ENCODE peak calls at places on chromosomes 4 and X, in ten cellular contexts. K is RPMI7951; V is ELR; O is SJSA1; T is Calu3; U is COR-L47; F is central memory CD4-positive, alpha-beta T cell; R is activated naive CD4-positive, alpha-beta T cell treated with anti-CD3 and anti-CD28 coated beads, Interleukin-2, amount 10 ng/mL, durations not matched to agents 7 days and 5 days; Z is stimulated activated CD8-positive, alpha-beta memory T cell treated with anti-CD3 and anti-CD28 coated beads, Interleukin-15, amount 100 ng/mL, for 24 hours; A is EL. L is an unnamed sample.
A peak's percentile ranks its signal among the peaks of the same experiment; 100 is the strongest.

GRCh38 chrX:69362889-69363288 is 141.2 kb upstream of the NALF2 start:
- DNase-seq in K (peak; percentile 74), T (no peak), V (no peak), Z (no peak), R (no peak), U (no peak), F (no peak), O (no peak), A (peak; percentile 82), L (no peak)

GRCh38 chrX:6149231-6149870 is 79.3 kb downstream of the NLGN4X start:
- DNase-seq in U (no peak), V (no peak), T (no peak), A (no peak), K (no peak), R (no peak), O (peak; percentile 64), Z (no peak), F (no peak), L (no peak)

GRCh38 chr4:152939655-152940054 is 3.5 kb downstream of the FHDC1 start:
- DNase-seq in O (no peak), K (no peak), A (no peak), V (no peak), U (no peak), T (no peak), R (no peak), F (no peak), Z (no peak), L (no peak)

GRCh38 chr4:81452452-81453011 is 19.2 kb downstream of the RASGEF1B start:
- DNase-seq in T (no peak), Z (no peak), U (no peak), F (no peak), O (no peak), R (no peak), A (no peak), K (no peak), V (no peak), L (no peak)

GRCh38 chr4:99462875-99463464 is 27.8 kb upstream of the ADH7 start:
- DNase-seq in A (peak; percentile 56), T (peak; percentile 64), O (peak; percentile 22), Z (no peak), R (peak; percentile 63), V (peak; percentile 60), U (peak; percentile 56), F (peak; percentile 35), K (peak; percentile 59), L (peak; percentile 75)

GRCh38 chr4:101418055-101418454 is 70.7 kb upstream of the PPP3CA start:
- DNase-seq in K (peak; percentile 69), A (no peak), F (peak; percentile 76), Z (no peak), O (no peak), T (no peak), R (peak; percentile 83), U (no peak), V (no peak), L (no peak)

GRCh38 chr4:98491862-98492554 is 166.4 kb downstream of the TSPAN5 start:
- DNase-seq in A (peak; percentile 38), R (no peak), F (no peak), O (peak; percentile 29), V (no peak), T (no peak), U (no peak), Z (no peak), K (no peak), L (no peak)

GRCh38 chrX:101078716-101079115 is at the start of gene TMEM35A:
- DNase-seq in T (no peak), U (no peak), O (no peak), F (no peak), Z (no peak), R (no peak), K (no peak), V (peak; percentile 49), A (peak; percentile 17), L (no peak)

GRCh38 chr4:7198440-7199128 is 6.2 kb downstream of the SORCS2 start:
- DNase-seq in Z (no peak), T (no peak), A (no peak), O (no peak), F (no peak), V (no peak), K (no peak), U (no peak), R (no peak), L (no peak)

GRCh38 chrX:47030339-47030738 is 47.9 kb upstream of the RGN start:
- DNase-seq in U (peak; percentile 17), R (no peak), K (peak; percentile 65), A (peak; percentile 57), V (peak; percentile 74), T (peak; percentile 35), O (peak; percentile 23), Z (no peak), F (peak; percentile 3), L (peak; percentile 47)

GRCh38 chrX:1767026-1767425 is 152.2 kb downstream of the ASMT start:
- DNase-seq in O (no peak), A (no peak), T (no peak), Z (no peak), U (peak; percentile 67), R (no peak), F (no peak), V (no peak), K (no peak), L (no peak)

GRCh38 chr4:11732155-11732554 is 303.5 kb upstream of the HS3ST1 start:
- DNase-seq in V (no peak), R (no peak), A (no peak), U (no peak), T (peak; percentile 42), O (no peak), K (no peak), Z (no peak), F (no peak), L (no peak)

GRCh38 chr4:184279496-184280082 is 61.9 kb upstream of the ENPP6 start:
- DNase-seq in K (no peak), O (no peak), R (no peak), U (no peak), A (no peak), Z (no peak), T (no peak), V (no peak), F (no peak), L (no peak)

GRCh38 chr4:46442963-46443362 is 53.0 kb upstream of the GABRA2 start:
- DNase-seq in Z (no peak), F (no peak), R (no peak), A (no peak), K (no peak), O (no peak), T (no peak), V (no peak), U (no peak), L (no peak)

GRCh38 chrX:17707731-17708130 is 29.6 kb upstream of the SCML1 start:
- DNase-seq in T (no peak), F (no peak), A (no peak), Z (no peak), V (no peak), K (no peak), O (no peak), R (no peak), U (no peak), L (no peak)

GRCh38 chr4:7924163-7924562 is 15.5 kb downstream of the AFAP1 start:
- DNase-seq in F (no peak), T (no peak), O (peak; percentile 95), V (peak; percentile 38), R (no peak), K (peak; percentile 53), A (peak; percentile 59), Z (no peak), U (no peak), L (no peak)

GRCh38 chr4:98468744-98469143 is 189.7 kb downstream of the TSPAN5 start:
- DNase-seq in K (peak; percentile 74), T (no peak), R (no peak), V (peak; percentile 37), U (no peak), O (peak; percentile 70), F (no peak), A (peak; percentile 44), Z (no peak), L (no peak)

GRCh38 chrX:153460826-153461225 is 9.6 kb downstream of the HAUS7 start:
- DNase-seq in R (peak; percentile 62), V (peak; percentile 57), U (no peak), T (peak; percentile 65), O (peak; percentile 15), Z (no peak), A (peak; percentile 43), F (peak; percentile 27), K (peak; percentile 17), L (peak; percentile 59)

GRCh38 chrX:134431894-134432293 is 28.1 kb upstream of the HPRT1 start:
- DNase-seq in O (peak; percentile 9), V (peak; percentile 84), R (no peak), T (no peak), A (peak; percentile 69), Z (no peak), K (peak; percentile 47), F (no peak), U (no peak), L (no peak)

GRCh38 chr4:164169591-164169990 is 584.3 kb upstream of the SMIM31 start:
- DNase-seq in O (no peak), K (peak; percentile 2), R (no peak), T (no peak), F (no peak), Z (no peak), A (no peak), V (peak; percentile 42), U (no peak), L (no peak)

GRCh38 chrX:13418126-13419091 is 98.6 kb upstream of the ATXN3L start:
- DNase-seq in Z (no peak), V (peak; percentile 62), U (no peak), T (no peak), F (no peak), K (peak; percentile 69), R (no peak), O (peak; percentile 65), A (peak; percentile 70), L (no peak)

GRCh38 chr4:6763330-6763851 is 19.1 kb upstream of the KIAA0232 start:
- DNase-seq in R (no peak), U (no peak), T (no peak), F (no peak), V (peak; percentile 48), K (peak; percentile 57), A (no peak), O (no peak), Z (no peak), L (no peak)

GRCh38 chr4:37793562-37793961 is 32.9 kb upstream of the PGM2 start:
- DNase-seq in V (peak; percentile 28), K (peak; percentile 21), A (no peak), F (peak; percentile 11), O (no peak), T (peak; percentile 15), R (peak; percentile 25), Z (no peak), U (peak; percentile 23), L (peak; percentile 45)

GRCh38 chrX:6813836-6814370 is 279.0 kb upstream of the VCX3A start:
- DNase-seq in U (no peak), R (no peak), O (no peak), A (no peak), F (no peak), Z (no peak), V (no peak), T (no peak), K (no peak), L (peak; percentile 6)

GRCh38 chrX:48513670-48514069 is 4.9 kb downstream of the PORCN start:
- DNase-seq in V (no peak), A (no peak), F (no peak), K (no peak), R (no peak), U (no peak), O (no peak), Z (no peak), T (no peak), L (no peak)

GRCh38 chr4:8110071-8110986 is 48.3 kb downstream of the ABLIM2 start:
- DNase-seq in R (no peak), K (peak; percentile 5), Z (no peak), T (peak; percentile 43), V (peak; percentile 49), A (no peak), U (no peak), O (no peak), F (no peak), L (no peak)